ENCODE peak calls at places on chromosome 12, in ten cellular contexts. T, B, R, Y, G, D, F, O, L and Q are unnamed samples.

GRCh38 chr12:117854339-117855012 is 114.3 kb downstream of the KSR2 start:
- DNase-seq in F (peak), Y (no peak), G (peak), O (peak), B (no peak), D (no peak), T (no peak), L (no peak), R (no peak), Q (no peak)

GRCh38 chr12:122964439-122965257 is 1.6 kb downstream of the ABCB9 start:
- DNase-seq in R (no peak), T (no peak), F (no peak), D (no peak), Y (no peak), L (no peak), G (no peak), B (no peak), O (no peak), Q (no peak)

GRCh38 chr12:10153271-10154144 is 18.4 kb downstream of the OLR1 start:
- DNase-seq in F (peak), L (peak), B (peak), R (peak), G (peak), D (peak), T (peak), Y (peak), O (peak), Q (peak)

GRCh38 chr12:125155366-125155765 is 90.1 kb downstream of the AACS start:
- DNase-seq in O (no peak), D (no peak), T (no peak), R (no peak), L (no peak), F (no peak), Y (no peak), B (no peak), G (no peak), Q (no peak)

GRCh38 chr12:153080-153746 is 60.7 kb downstream of the SLC6A12 start:
- DNase-seq in L (no peak), R (peak), B (no peak), O (peak), D (no peak), F (peak), Y (no peak), T (peak), G (peak), Q (peak)

GRCh38 chr12:18275974-18276373 is 14.7 kb downstream of the PIK3C2G start:
- DNase-seq in G (peak), Y (no peak), R (no peak), L (no peak), D (no peak), O (no peak), T (peak), B (no peak), F (peak), Q (no peak)

GRCh38 chr12:2619136-2619535 is 175.6 kb upstream of the FKBP4 start:
- DNase-seq in F (no peak), Y (no peak), L (no peak), R (no peak), O (no peak), B (no peak), D (no peak), G (no peak), T (no peak), Q (no peak)

GRCh38 chr12:56905852-56906251 is 28.4 kb downstream of the SDR9C7 start:
- DNase-seq in F (no peak), O (no peak), B (no peak), Y (no peak), R (no peak), D (no peak), T (no peak), G (no peak), L (no peak), Q (no peak)

GRCh38 chr12:51972849-51973273 is 21.4 kb downstream of the ACVR1B start:
- DNase-seq in T (no peak), L (no peak), Y (no peak), D (peak), G (no peak), O (peak), R (peak), B (no peak), F (no peak), Q (peak)

GRCh38 chr12:78028426-78028825 is 197.7 kb downstream of the NAV3 start:
- DNase-seq in G (no peak), Y (no peak), R (no peak), B (no peak), L (no peak), O (no peak), T (no peak), D (no peak), F (no peak), Q (no peak)

GRCh38 chr12:52312086-52312485 is 9.1 kb downstream of the KRT83 start:
- DNase-seq in Y (no peak), R (no peak), F (no peak), O (no peak), L (no peak), G (no peak), D (no peak), B (no peak), T (no peak), Q (no peak)

GRCh38 chr12:24661657-24662096 is 287.2 kb downstream of the BCAT1 start:
- DNase-seq in F (peak), G (no peak), Y (no peak), T (no peak), L (peak), R (peak), B (no peak), O (peak), D (no peak), Q (no peak)

GRCh38 chr12:10672231-10672868 is 1.5 kb downstream of the STYK1 start:
- DNase-seq in F (no peak), R (no peak), O (peak), Y (no peak), T (no peak), B (no peak), L (no peak), D (no peak), G (no peak), Q (peak)

GRCh38 chr12:12717586-12718381 is 616 bp downstream of the CDKN1B start:
- DNase-seq in Y (no peak), T (no peak), G (peak), R (peak), D (no peak), B (peak), O (peak), F (no peak), L (no peak), Q (peak)

GRCh38 chr12:98645572-98646067 is 530 bp downstream of the APAF1 start:
- DNase-seq in B (no peak), R (peak), T (no peak), G (peak), Y (no peak), D (no peak), L (no peak), O (peak), F (peak), Q (no peak)

GRCh38 chr12:8948711-8949524 is 527 bp downstream of the M6PR start:
- DNase-seq in L (no peak), D (no peak), G (peak), Y (no peak), B (peak), O (peak), R (peak), F (peak), T (no peak), Q (no peak)

GRCh38 chr12:127455347-127456265 is 811.4 kb upstream of the TMEM132C start:
- DNase-seq in G (no peak), T (no peak), F (no peak), R (no peak), B (no peak), D (no peak), Y (no peak), O (no peak), L (no peak), Q (no peak)

GRCh38 chr12:127600211-127600610 is 666.8 kb upstream of the TMEM132C start:
- DNase-seq in F (no peak), O (no peak), L (no peak), T (no peak), B (no peak), G (no peak), R (no peak), D (no peak), Y (no peak), Q (no peak)

GRCh38 chr12:90741611-90742010 is 213.4 kb downstream of the CCER1 start:
- DNase-seq in F (no peak), Y (no peak), B (no peak), O (no peak), T (no peak), L (no peak), G (no peak), D (no peak), R (no peak), Q (no peak)

GRCh38 chr12:91785655-91786489 is 359.8 kb downstream of the BTG1 start:
- DNase-seq in O (no peak), F (no peak), L (no peak), G (no peak), R (no peak), Y (no peak), T (no peak), D (no peak), B (no peak), Q (no peak)

GRCh38 chr12:92729773-92730305 is 27.1 kb downstream of the PLEKHG7 start:
- DNase-seq in T (no peak), G (no peak), Y (no peak), R (no peak), F (no peak), D (no peak), O (no peak), L (no peak), B (no peak), Q (no peak)

GRCh38 chr12:1932264-1932777 is 13.9 kb upstream of the CACNA2D4 start:
- DNase-seq in R (peak), T (no peak), F (no peak), O (peak), G (no peak), D (peak), B (no peak), L (no peak), Y (peak), Q (peak)

GRCh38 chr12:100153131-100153530 is 10.5 kb upstream of the BLTP3B start:
- DNase-seq in B (no peak), L (no peak), Y (no peak), O (no peak), R (no peak), D (no peak), F (no peak), G (no peak), T (no peak), Q (no peak)

GRCh38 chr12:59651230-59651920 is 55.5 kb downstream of the SLC16A7 start:
- DNase-seq in R (peak), L (no peak), O (no peak), G (peak), D (no peak), Y (no peak), B (no peak), F (no peak), T (no peak), Q (no peak)

GRCh38 chr12:5963515-5963914 is 18.5 kb upstream of the ANO2 start:
- DNase-seq in G (no peak), F (no peak), R (no peak), L (no peak), T (no peak), D (no peak), B (no peak), Y (no peak), O (no peak), Q (no peak)

GRCh38 chr12:43284441-43284840 is 267.6 kb downstream of the ADAMTS20 start:
- DNase-seq in F (no peak), O (no peak), D (no peak), Y (no peak), R (no peak), B (no peak), L (no peak), G (no peak), T (no peak), Q (no peak)

GRCh38 chr12:112599871-112600270 is 181.1 kb downstream of the PTPN11 start:
- DNase-seq in R (no peak), G (peak), L (no peak), F (no peak), T (no peak), D (no peak), Y (no peak), O (no peak), B (no peak), Q (no peak)

GRCh38 chr12:46374711-46375110 is 2.1 kb upstream of the SLC38A2 start:
- DNase-seq in R (no peak), D (no peak), B (no peak), F (no peak), T (no peak), G (no peak), Y (no peak), O (no peak), L (no peak), Q (no peak)
- TF ChIP-seq POLR2A in R (no peak), D (no peak), B (no peak), F (no peak), T (no peak), G (no peak), Y (no peak), O (no peak), L (no peak), Q (no peak)

DNA sequence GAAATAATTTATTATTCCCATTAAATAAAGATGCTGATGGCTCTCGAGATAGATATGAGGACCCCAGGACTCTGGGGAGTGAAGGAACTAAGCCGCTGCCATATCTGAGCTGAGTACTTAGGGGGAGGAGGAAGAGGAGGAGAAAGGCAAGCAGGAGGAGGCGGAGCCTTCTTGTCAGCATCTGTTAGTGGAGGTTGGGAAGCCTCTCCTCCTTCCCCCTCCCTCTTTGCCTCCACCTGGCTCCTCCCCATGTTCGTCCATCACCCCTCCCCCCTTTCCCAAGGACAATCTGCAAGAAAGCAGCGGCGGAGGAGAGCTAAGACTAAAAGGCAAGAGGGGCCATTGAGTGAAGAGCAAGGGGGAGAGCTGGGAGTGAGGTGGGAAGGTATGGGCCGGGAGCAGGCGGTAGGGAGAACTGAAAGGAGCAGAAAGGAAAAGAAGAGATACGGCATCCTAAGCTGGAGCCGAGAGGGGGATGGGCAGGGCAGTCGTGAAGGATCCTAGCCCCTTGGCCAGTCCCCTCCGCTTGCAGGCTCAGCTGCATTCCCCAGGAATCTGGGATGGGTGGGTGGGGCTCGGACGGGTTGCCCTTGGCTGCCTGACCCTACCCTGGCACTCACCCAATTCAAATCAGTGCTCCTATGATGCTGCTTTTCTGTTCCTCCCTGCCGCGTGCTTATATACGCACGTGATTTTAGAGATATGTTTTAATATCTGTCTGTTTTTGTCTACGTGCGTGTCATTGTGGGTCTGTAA is at the start of gene PFKM:
- DNase-seq in F (peak), Y (peak), T (peak), O (peak), B (peak), L (peak), R (peak), D (peak), G (peak), Q (peak)
- TF ChIP-seq POLR2A in F (peak), Y (no peak), T (peak), O (no peak), B (peak), L (no peak), R (peak), D (peak), G (peak), Q (no peak)

GRCh38 chr12:96323906-96324305 is 76.3 kb downstream of the CDK17 start:
- DNase-seq in R (no peak), B (no peak), Y (no peak), D (no peak), F (no peak), G (no peak), T (no peak), O (no peak), L (no peak), Q (no peak)
- TF ChIP-seq POLR2A in R (no peak), B (no peak), Y (no peak), D (no peak), F (no peak), G (no peak), T (no peak), O (no peak), L (no peak), Q (no peak)

GRCh38 chr12:84636801-84637285 is 275.8 kb downstream of the SLC6A15 start:
- DNase-seq in O (no peak), T (no peak), D (no peak), Y (no peak), R (no peak), B (no peak), G (no peak), F (no peak), L (no peak), Q (no peak)
- TF ChIP-seq POLR2A in O (no peak), T (no peak), D (no peak), Y (no peak), R (no peak), B (no peak), G (no peak), F (no peak), L (no peak), Q (no peak)

DNA sequence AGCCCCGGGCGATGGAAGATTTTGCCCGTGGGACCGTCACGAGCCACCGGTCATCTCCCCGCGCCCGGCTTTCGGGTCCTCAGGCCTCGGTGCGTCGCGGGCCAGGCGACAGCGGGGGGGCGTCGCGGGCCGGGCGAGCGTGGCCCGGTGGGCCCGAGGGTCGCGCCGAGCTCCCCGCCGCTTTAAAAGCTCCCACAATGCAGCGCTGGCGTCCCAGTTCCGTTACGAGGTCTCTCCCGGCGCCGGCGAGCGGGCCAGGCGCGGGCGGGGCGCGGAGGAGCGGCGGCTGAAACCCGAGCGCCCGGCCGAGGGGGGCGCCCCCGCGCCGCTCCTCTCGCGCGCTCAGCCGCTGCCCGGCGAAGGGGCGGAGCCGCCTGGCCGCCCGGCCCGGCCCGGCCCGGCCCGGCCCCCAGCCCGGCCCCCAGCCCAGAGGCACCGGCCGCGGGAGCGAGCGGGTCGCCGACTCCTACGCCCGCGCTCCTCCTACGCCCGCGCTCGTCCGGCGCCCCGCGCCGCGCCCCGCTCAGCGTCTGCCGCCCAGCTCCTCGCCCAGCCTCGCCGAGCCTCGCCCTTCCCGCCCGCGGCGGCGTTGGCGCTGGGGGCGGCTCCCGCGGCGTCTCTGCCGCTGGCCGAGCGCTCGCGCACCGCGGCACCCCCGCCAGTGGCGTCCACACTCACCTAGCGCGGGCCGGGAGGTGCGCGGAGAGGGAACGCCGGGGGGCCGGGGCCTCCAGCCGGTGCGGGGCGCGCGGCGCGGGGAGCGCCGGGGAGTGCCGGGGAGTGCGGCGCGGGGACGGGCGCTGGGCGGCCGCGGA is at the start of gene RASSF8:
- DNase-seq in D (peak), G (peak), F (peak), T (no peak), R (peak), L (peak), Y (peak), B (peak), O (peak), Q (peak)
- TF ChIP-seq POLR2A in D (peak), G (peak), F (peak), T (no peak), R (peak), L (peak), Y (no peak), B (peak), O (no peak), Q (no peak)